ENCODE peak calls at places on chromosome 20, in nine cellular contexts. One of them, this sample, is unnamed.

GRCh38 chr20:62381202-62381797 is 5.6 kb upstream of the RPS21 start:
- DNase-seq in adrenal gland: no peak
- DNase-seq in OCI-LY7: no peak
- DNase-seq in fibroblast of mammary gland: no peak
- DNase-seq in left lung: no peak
- DNase-seq in GM20000: no peak
- DNase-seq in choroid plexus epithelial cell: no peak
- DNase-seq in lower lobe of right lung: no peak
- DNase-seq in glutamatergic neuron: no peak
- DNase-seq in this sample: no peak

GRCh38 chr20:24634855-24635254 is 165.4 kb downstream of the SYNDIG1 start:
- DNase-seq in choroid plexus epithelial cell: peak; percentile 90
- DNase-seq in left lung: no peak
- DNase-seq in GM20000: no peak
- DNase-seq in lower lobe of right lung: no peak
- DNase-seq in glutamatergic neuron: no peak
- DNase-seq in adrenal gland: no peak
- DNase-seq in OCI-LY7: no peak
- DNase-seq in fibroblast of mammary gland: peak; percentile 90
- DNase-seq in this sample: no peak

GRCh38 chr20:24488800-24489175 is 19.4 kb downstream of the SYNDIG1 start:
- DNase-seq in left lung: no peak
- DNase-seq in choroid plexus epithelial cell: no peak
- DNase-seq in OCI-LY7: no peak
- DNase-seq in fibroblast of mammary gland: no peak
- DNase-seq in glutamatergic neuron: no peak
- DNase-seq in adrenal gland: no peak
- DNase-seq in GM20000: no peak
- DNase-seq in lower lobe of right lung: no peak
- DNase-seq in this sample: no peak

GRCh38 chr20:50312682-50313187 is 122.1 kb downstream of the CEBPB start:
- DNase-seq in choroid plexus epithelial cell: peak; percentile 47
- DNase-seq in fibroblast of mammary gland: peak; percentile 92
- DNase-seq in adrenal gland: no peak
- DNase-seq in left lung: peak; percentile 80
- DNase-seq in glutamatergic neuron: no peak
- DNase-seq in GM20000: no peak
- DNase-seq in OCI-LY7: no peak
- DNase-seq in lower lobe of right lung: peak; percentile 84
- DNase-seq in this sample: no peak

GRCh38 chr20:18005990-18006364 is 37.2 kb downstream of the MGME1 start:
- DNase-seq in OCI-LY7: no peak
- DNase-seq in fibroblast of mammary gland: no peak
- DNase-seq in left lung: no peak
- DNase-seq in lower lobe of right lung: no peak
- DNase-seq in GM20000: no peak
- DNase-seq in glutamatergic neuron: no peak
- DNase-seq in adrenal gland: no peak
- DNase-seq in choroid plexus epithelial cell: peak; percentile 65
- DNase-seq in this sample: no peak

GRCh38 chr20:32731882-32732266 is 11.4 kb downstream of the COMMD7 start:
- DNase-seq in lower lobe of right lung: peak; percentile 68
- DNase-seq in adrenal gland: no peak
- DNase-seq in glutamatergic neuron: no peak
- DNase-seq in fibroblast of mammary gland: peak; percentile 58
- DNase-seq in choroid plexus epithelial cell: peak; percentile 36
- DNase-seq in left lung: peak; percentile 77
- DNase-seq in GM20000: no peak
- DNase-seq in OCI-LY7: no peak
- DNase-seq in this sample: no peak

GRCh38 chr20:21102691-21103311 is 3.4 kb downstream of the LINC00237 start:
- DNase-seq in lower lobe of right lung: peak; percentile 66
- DNase-seq in adrenal gland: no peak
- DNase-seq in GM20000: peak; percentile 73
- DNase-seq in choroid plexus epithelial cell: no peak
- DNase-seq in fibroblast of mammary gland: no peak
- DNase-seq in OCI-LY7: peak; percentile 37
- DNase-seq in glutamatergic neuron: peak; percentile 50
- DNase-seq in left lung: peak; percentile 87
- DNase-seq in this sample: peak; percentile 57

GRCh38 chr20:7379621-7380220 is 560.5 kb downstream of the HAO1 start:
- DNase-seq in lower lobe of right lung: no peak
- DNase-seq in GM20000: no peak
- DNase-seq in left lung: no peak
- DNase-seq in glutamatergic neuron: no peak
- DNase-seq in OCI-LY7: no peak
- DNase-seq in choroid plexus epithelial cell: no peak
- DNase-seq in fibroblast of mammary gland: peak; percentile 2
- DNase-seq in adrenal gland: no peak
- DNase-seq in this sample: no peak

GRCh38 chr20:33685328-33686007 is 717 bp downstream of the E2F1 start:
- DNase-seq in OCI-LY7: peak; percentile 98
- DNase-seq in choroid plexus epithelial cell: no peak
- DNase-seq in GM20000: peak; percentile 86
- DNase-seq in adrenal gland: no peak
- DNase-seq in left lung: peak; percentile 85
- DNase-seq in lower lobe of right lung: no peak
- DNase-seq in fibroblast of mammary gland: peak; percentile 29
- DNase-seq in glutamatergic neuron: peak; percentile 89
- DNase-seq in this sample: no peak

GRCh38 chr20:24084281-24084680 is 95.7 kb upstream of the GGTLC1 start:
- DNase-seq in glutamatergic neuron: no peak
- DNase-seq in OCI-LY7: no peak
- DNase-seq in adrenal gland: no peak
- DNase-seq in fibroblast of mammary gland: no peak
- DNase-seq in GM20000: no peak
- DNase-seq in lower lobe of right lung: no peak
- DNase-seq in choroid plexus epithelial cell: no peak
- DNase-seq in left lung: no peak
- DNase-seq in this sample: no peak

GRCh38 chr20:23217023-23217422 is 130.9 kb upstream of the CD93 start:
- DNase-seq in adrenal gland: no peak
- DNase-seq in OCI-LY7: no peak
- DNase-seq in left lung: no peak
- DNase-seq in GM20000: no peak
- DNase-seq in choroid plexus epithelial cell: no peak
- DNase-seq in lower lobe of right lung: no peak
- DNase-seq in glutamatergic neuron: no peak
- DNase-seq in fibroblast of mammary gland: no peak
- DNase-seq in this sample: no peak

GRCh38 chr20:62603021-62603906 is 39.0 kb upstream of the SLCO4A1 start:
- DNase-seq in fibroblast of mammary gland: peak; percentile 67
- DNase-seq in adrenal gland: no peak
- DNase-seq in OCI-LY7: peak; percentile 31
- DNase-seq in left lung: peak; percentile 95
- DNase-seq in glutamatergic neuron: no peak
- DNase-seq in choroid plexus epithelial cell: no peak
- DNase-seq in lower lobe of right lung: peak; percentile 88
- DNase-seq in GM20000: peak; percentile 75
- DNase-seq in this sample: peak; percentile 97

GRCh38 chr20:36066777-36067176 is 87.8 kb upstream of the EPB41L1 start:
- DNase-seq in OCI-LY7: no peak
- DNase-seq in choroid plexus epithelial cell: no peak
- DNase-seq in adrenal gland: no peak
- DNase-seq in lower lobe of right lung: no peak
- DNase-seq in glutamatergic neuron: no peak
- DNase-seq in fibroblast of mammary gland: no peak
- DNase-seq in GM20000: no peak
- DNase-seq in left lung: no peak
- DNase-seq in this sample: no peak

GRCh38 chr20:34546751-34547181 is 11.8 kb upstream of the MAP1LC3A start:
- DNase-seq in fibroblast of mammary gland: no peak
- DNase-seq in left lung: peak; percentile 50
- DNase-seq in OCI-LY7: no peak
- DNase-seq in choroid plexus epithelial cell: no peak
- DNase-seq in lower lobe of right lung: no peak
- DNase-seq in adrenal gland: no peak
- DNase-seq in glutamatergic neuron: peak; percentile 62
- DNase-seq in GM20000: no peak
- DNase-seq in this sample: no peak

GRCh38 chr20:24764027-24764797 is 184.9 kb upstream of the CST7 start:
- DNase-seq in adrenal gland: no peak
- DNase-seq in GM20000: no peak
- DNase-seq in glutamatergic neuron: no peak
- DNase-seq in choroid plexus epithelial cell: no peak
- DNase-seq in fibroblast of mammary gland: no peak
- DNase-seq in lower lobe of right lung: no peak
- DNase-seq in OCI-LY7: no peak
- DNase-seq in left lung: peak; percentile 46
- DNase-seq in this sample: no peak

GRCh38 chr20:43191946-43192847 is 2.5 kb upstream of the PTPRT start:
- DNase-seq in GM20000: peak; percentile 53
- DNase-seq in left lung: peak; percentile 79
- DNase-seq in choroid plexus epithelial cell: peak; percentile 6
- DNase-seq in fibroblast of mammary gland: no peak
- DNase-seq in glutamatergic neuron: peak; percentile 76
- DNase-seq in lower lobe of right lung: no peak
- DNase-seq in OCI-LY7: peak; percentile 18
- DNase-seq in adrenal gland: no peak
- DNase-seq in this sample: no peak

GRCh38 chr20:41923604-41924003 is 305.4 kb upstream of the CHD6 start:
- DNase-seq in choroid plexus epithelial cell: no peak
- DNase-seq in adrenal gland: no peak
- DNase-seq in lower lobe of right lung: no peak
- DNase-seq in GM20000: no peak
- DNase-seq in fibroblast of mammary gland: no peak
- DNase-seq in OCI-LY7: no peak
- DNase-seq in left lung: no peak
- DNase-seq in glutamatergic neuron: no peak
- DNase-seq in this sample: no peak

GRCh38 chr20:16947346-16947943 is 199.3 kb downstream of the OTOR start:
- DNase-seq in GM20000: no peak
- DNase-seq in OCI-LY7: no peak
- DNase-seq in choroid plexus epithelial cell: no peak
- DNase-seq in fibroblast of mammary gland: no peak
- DNase-seq in glutamatergic neuron: no peak
- DNase-seq in lower lobe of right lung: no peak
- DNase-seq in left lung: no peak
- DNase-seq in adrenal gland: no peak
- DNase-seq in this sample: no peak

GRCh38 chr20:38550274-38550673 is 30.7 kb upstream of the ADIG start:
- DNase-seq in OCI-LY7: peak; percentile 41
- DNase-seq in choroid plexus epithelial cell: no peak
- DNase-seq in lower lobe of right lung: no peak
- DNase-seq in adrenal gland: no peak
- DNase-seq in GM20000: no peak
- DNase-seq in glutamatergic neuron: no peak
- DNase-seq in left lung: no peak
- DNase-seq in fibroblast of mammary gland: no peak
- DNase-seq in this sample: no peak
- TF ChIP-seq CTCF in OCI-LY7: peak; percentile 69
- TF ChIP-seq CTCF in choroid plexus epithelial cell: peak; percentile 16
- TF ChIP-seq CTCF in lower lobe of right lung: no peak
- TF ChIP-seq CTCF in adrenal gland: no peak
- TF ChIP-seq CTCF in GM20000: no peak
- TF ChIP-seq CTCF in glutamatergic neuron: no peak
- TF ChIP-seq CTCF in left lung: no peak
- TF ChIP-seq CTCF in fibroblast of mammary gland: peak; percentile 17
- TF ChIP-seq CTCF in this sample: no peak

DNA sequence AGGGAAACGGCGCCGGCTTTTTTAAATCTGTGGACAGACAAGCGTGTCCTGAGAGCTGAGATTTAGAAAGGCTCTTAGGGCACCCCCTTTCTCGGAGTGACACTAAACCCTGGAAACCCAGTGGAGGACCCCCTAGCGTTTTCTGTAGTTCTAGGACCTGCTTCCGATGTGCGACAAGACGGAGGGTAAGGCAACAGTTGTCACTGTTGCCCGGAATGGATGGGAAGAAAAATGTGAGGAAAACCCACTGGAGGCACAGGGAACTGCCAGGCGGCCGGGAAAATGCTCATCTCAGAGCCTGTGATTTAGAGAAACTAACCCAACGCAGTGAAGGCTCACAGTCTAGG is 551 bp upstream of the ATP5F1E start:
- DNase-seq in left lung: no peak
- DNase-seq in choroid plexus epithelial cell: no peak
- DNase-seq in lower lobe of right lung: no peak
- DNase-seq in GM20000: no peak
- DNase-seq in fibroblast of mammary gland: peak; percentile 37
- DNase-seq in glutamatergic neuron: peak; percentile 45
- DNase-seq in OCI-LY7: no peak
- DNase-seq in adrenal gland: no peak
- DNase-seq in this sample: no peak
- TF ChIP-seq CTCF in left lung: no peak
- TF ChIP-seq CTCF in choroid plexus epithelial cell: peak; percentile 25
- TF ChIP-seq CTCF in lower lobe of right lung: peak; percentile 22
- TF ChIP-seq CTCF in GM20000: no peak
- TF ChIP-seq CTCF in fibroblast of mammary gland: peak; percentile 3
- TF ChIP-seq CTCF in glutamatergic neuron: peak; percentile 24
- TF ChIP-seq CTCF in OCI-LY7: peak; percentile 56
- TF ChIP-seq CTCF in adrenal gland: peak; percentile 46
- TF ChIP-seq CTCF in this sample: no peak

GRCh38 chr20:577167-577791 is 32.8 kb downstream of the TCF15 start:
- DNase-seq in adrenal gland: no peak
- DNase-seq in OCI-LY7: peak; percentile 61
- DNase-seq in fibroblast of mammary gland: peak; percentile 38
- DNase-seq in choroid plexus epithelial cell: no peak
- DNase-seq in lower lobe of right lung: no peak
- DNase-seq in left lung: no peak
- DNase-seq in glutamatergic neuron: peak; percentile 28
- DNase-seq in GM20000: no peak
- DNase-seq in this sample: no peak
- TF ChIP-seq CTCF in adrenal gland: no peak
- TF ChIP-seq CTCF in OCI-LY7: peak; percentile 70
- TF ChIP-seq CTCF in fibroblast of mammary gland: peak; percentile 38
- TF ChIP-seq CTCF in choroid plexus epithelial cell: peak; percentile 51
- TF ChIP-seq CTCF in lower lobe of right lung: no peak
- TF ChIP-seq CTCF in left lung: no peak
- TF ChIP-seq CTCF in glutamatergic neuron: peak; percentile 72
- TF ChIP-seq CTCF in GM20000: no peak
- TF ChIP-seq CTCF in this sample: no peak

DNA sequence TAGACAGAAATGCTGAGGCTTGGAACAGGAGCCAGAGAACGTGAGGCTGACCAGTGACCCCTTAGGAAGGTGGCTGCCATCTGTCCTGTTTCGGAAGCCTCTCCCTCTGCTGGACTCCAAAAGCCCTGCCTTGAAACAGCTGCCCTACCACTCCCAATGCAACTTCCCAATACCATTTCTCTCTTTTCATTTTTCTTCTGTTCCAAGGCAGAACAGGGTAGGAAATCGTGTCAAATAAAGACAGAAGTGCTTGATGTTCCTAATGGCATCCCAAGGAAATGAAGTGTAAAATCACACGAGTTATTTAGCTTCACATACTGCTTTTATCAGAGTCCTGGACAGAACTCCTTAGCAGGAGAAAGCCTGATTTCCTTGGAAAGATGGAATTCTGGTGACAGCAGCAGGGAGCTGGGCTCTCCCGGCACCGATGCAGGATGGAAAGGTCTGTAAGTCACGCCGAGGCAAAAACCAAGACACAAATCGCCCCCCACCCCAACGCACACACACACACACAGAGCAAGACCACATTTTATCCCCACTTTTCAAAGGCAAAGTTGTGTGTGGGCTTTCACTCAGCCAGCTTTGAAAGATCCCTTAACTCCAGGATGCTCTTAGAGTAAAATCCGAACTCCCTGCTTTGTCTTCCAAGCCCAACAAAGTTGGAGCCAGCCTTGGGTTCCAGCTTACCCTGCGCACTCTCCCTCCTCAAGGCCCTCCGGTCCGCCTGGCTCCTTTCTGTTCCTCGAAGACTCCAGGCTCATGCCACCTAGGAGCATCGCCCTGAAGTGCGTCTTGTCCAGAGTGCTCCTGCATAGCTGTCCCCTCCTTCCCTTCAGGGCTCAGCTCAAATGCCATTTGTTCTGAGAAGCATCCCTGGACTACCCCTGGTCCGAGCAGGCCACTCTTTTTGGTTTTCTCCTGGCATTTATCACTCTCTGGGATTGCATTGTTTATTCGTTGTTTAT is 11.6 kb upstream of the STX16 start:
- DNase-seq in fibroblast of mammary gland: no peak
- DNase-seq in OCI-LY7: no peak
- DNase-seq in choroid plexus epithelial cell: no peak
- DNase-seq in left lung: no peak
- DNase-seq in glutamatergic neuron: peak; percentile 16
- DNase-seq in lower lobe of right lung: no peak
- DNase-seq in GM20000: no peak
- DNase-seq in adrenal gland: no peak
- DNase-seq in this sample: no peak
- TF ChIP-seq CTCF in fibroblast of mammary gland: no peak
- TF ChIP-seq CTCF in OCI-LY7: no peak
- TF ChIP-seq CTCF in choroid plexus epithelial cell: peak; percentile 35
- TF ChIP-seq CTCF in left lung: no peak
- TF ChIP-seq CTCF in glutamatergic neuron: no peak
- TF ChIP-seq CTCF in lower lobe of right lung: no peak
- TF ChIP-seq CTCF in GM20000: no peak
- TF ChIP-seq CTCF in adrenal gland: no peak
- TF ChIP-seq CTCF in this sample: no peak